ENCODE peak calls at places on chromosomes 16 and 17, in eight cellular contexts. One of them, this sample, is unnamed.

GRCh38 chr17:34726536-34727384 is 147.4 kb downstream of the TMEM132E start:
- DNase-seq in mammary epithelial cell: no peak
- DNase-seq in HAP-1: no peak
- DNase-seq in adrenal gland: no peak
- DNase-seq in GM12865: no peak
- DNase-seq in Daoy: no peak
- DNase-seq in fibroblast of lung: no peak
- DNase-seq in omental fat pad: no peak
- DNase-seq in this sample: no peak

GRCh38 chr17:56125830-56126819 is 27.1 kb upstream of the ANKFN1 start:
- DNase-seq in mammary epithelial cell: peak
- DNase-seq in HAP-1: peak
- DNase-seq in adrenal gland: peak
- DNase-seq in GM12865: peak
- DNase-seq in Daoy: peak
- DNase-seq in fibroblast of lung: peak
- DNase-seq in omental fat pad: no peak
- DNase-seq in this sample: no peak

GRCh38 chr17:74417178-74418045 is 14.5 kb upstream of the GPRC5C start:
- DNase-seq in mammary epithelial cell: peak
- DNase-seq in HAP-1: no peak
- DNase-seq in adrenal gland: no peak
- DNase-seq in GM12865: peak
- DNase-seq in Daoy: peak
- DNase-seq in fibroblast of lung: no peak
- DNase-seq in omental fat pad: no peak
- DNase-seq in this sample: no peak

GRCh38 chr17:63927464-63928171 is 4.5 kb downstream of the CD79B start:
- DNase-seq in mammary epithelial cell: no peak
- DNase-seq in HAP-1: no peak
- DNase-seq in adrenal gland: no peak
- DNase-seq in GM12865: peak
- DNase-seq in Daoy: no peak
- DNase-seq in fibroblast of lung: no peak
- DNase-seq in omental fat pad: no peak
- DNase-seq in this sample: no peak

GRCh38 chr17:78368854-78369495 is 9.1 kb upstream of the SOCS3 start:
- DNase-seq in mammary epithelial cell: no peak
- DNase-seq in HAP-1: no peak
- DNase-seq in adrenal gland: no peak
- DNase-seq in GM12865: no peak
- DNase-seq in Daoy: no peak
- DNase-seq in fibroblast of lung: no peak
- DNase-seq in omental fat pad: no peak
- DNase-seq in this sample: no peak

GRCh38 chr17:81025065-81025751 is 9.7 kb upstream of the BAIAP2 start:
- DNase-seq in mammary epithelial cell: no peak
- DNase-seq in HAP-1: no peak
- DNase-seq in adrenal gland: no peak
- DNase-seq in GM12865: no peak
- DNase-seq in Daoy: no peak
- DNase-seq in fibroblast of lung: no peak
- DNase-seq in omental fat pad: no peak
- DNase-seq in this sample: no peak

GRCh38 chr17:1082579-1082978 is 85.7 kb downstream of the TIMM22 start:
- DNase-seq in mammary epithelial cell: no peak
- DNase-seq in HAP-1: no peak
- DNase-seq in adrenal gland: peak
- DNase-seq in GM12865: no peak
- DNase-seq in Daoy: peak
- DNase-seq in fibroblast of lung: peak
- DNase-seq in omental fat pad: no peak
- DNase-seq in this sample: no peak

GRCh38 chr16:85508388-85508787 is 104.7 kb upstream of the GSE1 start:
- DNase-seq in mammary epithelial cell: no peak
- DNase-seq in HAP-1: no peak
- DNase-seq in adrenal gland: no peak
- DNase-seq in GM12865: no peak
- DNase-seq in Daoy: no peak
- DNase-seq in fibroblast of lung: no peak
- DNase-seq in omental fat pad: no peak
- DNase-seq in this sample: no peak

GRCh38 chr17:77100009-77100408 is 40.8 kb upstream of the SEC14L1 start:
- DNase-seq in mammary epithelial cell: no peak
- DNase-seq in HAP-1: no peak
- DNase-seq in adrenal gland: peak
- DNase-seq in GM12865: no peak
- DNase-seq in Daoy: no peak
- DNase-seq in fibroblast of lung: no peak
- DNase-seq in omental fat pad: no peak
- DNase-seq in this sample: no peak